ENCODE peak calls at places on chromosomes 13 and 19, in ten cellular contexts. One of them, this sample, is unnamed.

GRCh38 chr13:41939403-41939802 is 21.5 kb downstream of the VWA8 start:
- DNase-seq in choroid plexus epithelial cell: no peak
- DNase-seq in tibial artery: no peak
- DNase-seq in stromal cell of bone marrow: no peak
- DNase-seq in right cardiac atrium: no peak
- DNase-seq in HTR-8/SVneo: no peak
- DNase-seq in T1000: no peak
- DNase-seq in pancreas: no peak
- DNase-seq in non-pigmented ciliary epithelial cell: no peak
- DNase-seq in cardiac muscle cell: no peak
- DNase-seq in this sample: no peak

GRCh38 chr13:89845874-89846273 is 1501.6 kb upstream of the MIR17HG start:
- DNase-seq in stromal cell of bone marrow: no peak
- DNase-seq in choroid plexus epithelial cell: no peak
- DNase-seq in pancreas: no peak
- DNase-seq in non-pigmented ciliary epithelial cell: no peak
- DNase-seq in T1000: no peak
- DNase-seq in tibial artery: no peak
- DNase-seq in cardiac muscle cell: no peak
- DNase-seq in right cardiac atrium: no peak
- DNase-seq in HTR-8/SVneo: no peak
- DNase-seq in this sample: no peak

GRCh38 chr13:38804536-38804935 is 117.7 kb downstream of the FREM2 start:
- DNase-seq in T1000: no peak
- DNase-seq in HTR-8/SVneo: no peak
- DNase-seq in tibial artery: no peak
- DNase-seq in choroid plexus epithelial cell: no peak
- DNase-seq in stromal cell of bone marrow: no peak
- DNase-seq in pancreas: no peak
- DNase-seq in right cardiac atrium: no peak
- DNase-seq in non-pigmented ciliary epithelial cell: no peak
- DNase-seq in cardiac muscle cell: no peak
- DNase-seq in this sample: no peak

GRCh38 chr19:45754323-45754722 is 14.7 kb downstream of the SIX5 start:
- DNase-seq in right cardiac atrium: no peak
- DNase-seq in choroid plexus epithelial cell: no peak
- DNase-seq in T1000: no peak
- DNase-seq in non-pigmented ciliary epithelial cell: no peak
- DNase-seq in cardiac muscle cell: no peak
- DNase-seq in stromal cell of bone marrow: no peak
- DNase-seq in HTR-8/SVneo: no peak
- DNase-seq in tibial artery: no peak
- DNase-seq in pancreas: no peak
- DNase-seq in this sample: no peak

GRCh38 chr13:34577051-34577450 is 365.0 kb upstream of the NBEA start:
- DNase-seq in T1000: no peak
- DNase-seq in right cardiac atrium: no peak
- DNase-seq in stromal cell of bone marrow: peak
- DNase-seq in HTR-8/SVneo: no peak
- DNase-seq in tibial artery: no peak
- DNase-seq in choroid plexus epithelial cell: peak
- DNase-seq in cardiac muscle cell: no peak
- DNase-seq in non-pigmented ciliary epithelial cell: peak
- DNase-seq in pancreas: no peak
- DNase-seq in this sample: no peak

GRCh38 chr13:26722321-26722720 is 38.3 kb downstream of the GPR12 start:
- DNase-seq in T1000: no peak
- DNase-seq in choroid plexus epithelial cell: no peak
- DNase-seq in tibial artery: no peak
- DNase-seq in cardiac muscle cell: no peak
- DNase-seq in stromal cell of bone marrow: no peak
- DNase-seq in right cardiac atrium: no peak
- DNase-seq in HTR-8/SVneo: no peak
- DNase-seq in pancreas: no peak
- DNase-seq in non-pigmented ciliary epithelial cell: no peak
- DNase-seq in this sample: no peak

GRCh38 chr19:48271531-48272151 is 1.8 kb downstream of the ZNF114 start:
- DNase-seq in pancreas: peak
- DNase-seq in stromal cell of bone marrow: no peak
- DNase-seq in cardiac muscle cell: peak
- DNase-seq in non-pigmented ciliary epithelial cell: no peak
- DNase-seq in T1000: no peak
- DNase-seq in choroid plexus epithelial cell: peak
- DNase-seq in right cardiac atrium: peak
- DNase-seq in HTR-8/SVneo: no peak
- DNase-seq in tibial artery: peak
- DNase-seq in this sample: no peak

GRCh38 chr13:30818323-30818960 is 83.1 kb downstream of the ALOX5AP start:
- DNase-seq in T1000: no peak
- DNase-seq in choroid plexus epithelial cell: peak
- DNase-seq in tibial artery: peak
- DNase-seq in right cardiac atrium: peak
- DNase-seq in cardiac muscle cell: peak
- DNase-seq in HTR-8/SVneo: no peak
- DNase-seq in pancreas: no peak
- DNase-seq in non-pigmented ciliary epithelial cell: peak
- DNase-seq in stromal cell of bone marrow: peak
- DNase-seq in this sample: no peak

This sample was measured in ureter.